ENCODE peak calls at places on chromosomes 3 and 15, in eight cellular contexts. I, B, J, V, C, L, K and U are unnamed samples.

GRCh38 chr3:62622553-62623174 is 249.3 kb upstream of the FEZF2 start:
- DNase-seq in I (peak; percentile 38), B (peak; percentile 70), J (peak; percentile 25), V (peak; percentile 49), C (no peak), L (no peak), K (peak; percentile 61), U (no peak)

GRCh38 chr15:98674336-98674735 is 26.0 kb downstream of the IGF1R start:
- DNase-seq in I (peak; percentile 58), B (no peak), J (no peak), V (no peak), C (no peak), L (no peak), K (no peak), U (no peak)

GRCh38 chr3:131794766-131795381 is 239.9 kb downstream of the CPNE4 start:
- DNase-seq in I (peak; percentile 54), B (peak; percentile 59), J (peak; percentile 15), V (peak; percentile 42), C (peak; percentile 12), L (peak; percentile 7), K (peak; percentile 52), U (no peak)

GRCh38 chr15:70605606-70606410 is 157.6 kb downstream of the UACA start:
- DNase-seq in I (peak; percentile 72), B (peak; percentile 42), J (peak; percentile 75), V (peak; percentile 19), C (no peak), L (peak; percentile 18), K (peak; percentile 84), U (peak; percentile 77)

GRCh38 chr3:165464736-165465135 is 268.6 kb upstream of the SLITRK3 start:
- DNase-seq in I (peak; percentile 76), B (no peak), J (no peak), V (no peak), C (no peak), L (no peak), K (peak; percentile 88), U (no peak)

GRCh38 chr3:79148786-79149185 is 619.0 kb downstream of the ROBO1 start:
- DNase-seq in I (peak; percentile 5), B (no peak), J (no peak), V (no peak), C (no peak), L (no peak), K (peak; percentile 2), U (no peak)

GRCh38 chr3:18046531-18046930 is 304.1 kb upstream of the TBC1D5 start:
- DNase-seq in I (no peak), B (no peak), J (no peak), V (no peak), C (no peak), L (no peak), K (no peak), U (no peak)

GRCh38 chr3:39038165-39038564 is 13.6 kb downstream of the SCN11A start:
- DNase-seq in I (peak; percentile 68), B (no peak), J (peak; percentile 54), V (no peak), C (no peak), L (no peak), K (peak; percentile 60), U (no peak)

GRCh38 chr15:55990986-55991385 is 2.4 kb downstream of the NEDD4 start:
- DNase-seq in I (no peak), B (no peak), J (no peak), V (no peak), C (no peak), L (no peak), K (no peak), U (no peak)

GRCh38 chr3:9912294-9912935 is 4.5 kb upstream of the IL17RC start:
- DNase-seq in I (peak; percentile 82), B (no peak), J (peak; percentile 56), V (no peak), C (peak; percentile 48), L (no peak), K (peak; percentile 82), U (no peak)

GRCh38 chr15:29103825-29104565 is 165.6 kb downstream of the NSMCE3 start:
- DNase-seq in I (peak; percentile 79), B (peak; percentile 87), J (peak; percentile 79), V (no peak), C (peak; percentile 31), L (peak; percentile 69), K (peak; percentile 68), U (peak; percentile 65)

GRCh38 chr3:77147836-77148578 is 108.1 kb downstream of the ROBO2 start:
- DNase-seq in I (peak; percentile 38), B (no peak), J (peak; percentile 39), V (no peak), C (no peak), L (no peak), K (no peak), U (no peak)

GRCh38 chr3:49132437-49133225 is at the start of gene LAMB2:
- DNase-seq in I (peak; percentile 67), B (peak; percentile 87), J (peak; percentile 70), V (peak; percentile 29), C (no peak), L (peak; percentile 34), K (peak; percentile 74), U (peak; percentile 53)

GRCh38 chr3:136070334-136070733 is 104.8 kb downstream of the PPP2R3A start:
- DNase-seq in I (peak; percentile 65), B (no peak), J (peak; percentile 79), V (no peak), C (no peak), L (no peak), K (peak; percentile 92), U (no peak)

GRCh38 chr3:129625071-129625874 is 18.8 kb upstream of the PLXND1 start:
- DNase-seq in I (no peak), B (no peak), J (peak; percentile 78), V (no peak), C (no peak), L (no peak), K (no peak), U (no peak)

GRCh38 chr15:101620645-101621044 is 31.5 kb downstream of the TM2D3 start:
- DNase-seq in I (no peak), B (peak; percentile 40), J (no peak), V (no peak), C (no peak), L (no peak), K (no peak), U (no peak)

GRCh38 chr3:50479523-50479922 is 23.9 kb downstream of the CACNA2D2 start:
- DNase-seq in I (no peak), B (no peak), J (no peak), V (no peak), C (no peak), L (no peak), K (no peak), U (no peak)

GRCh38 chr3:13235897-13236296 is 162.7 kb upstream of the IQSEC1 start:
- DNase-seq in I (no peak), B (no peak), J (peak; percentile 57), V (no peak), C (no peak), L (no peak), K (no peak), U (no peak)

GRCh38 chr3:124773351-124774304 is 43.4 kb downstream of the UMPS start:
- DNase-seq in I (no peak), B (no peak), J (no peak), V (no peak), C (no peak), L (no peak), K (no peak), U (no peak)

GRCh38 chr3:43909149-43909548 is 218.4 kb downstream of the ABHD5 start:
- DNase-seq in I (no peak), B (no peak), J (no peak), V (no peak), C (no peak), L (no peak), K (peak; percentile 1), U (no peak)

GRCh38 chr3:71389911-71390573 is 193.5 kb downstream of the FOXP1 start:
- DNase-seq in I (peak; percentile 64), B (peak; percentile 26), J (peak; percentile 69), V (no peak), C (no peak), L (no peak), K (peak; percentile 65), U (no peak)

GRCh38 chr15:92753591-92753990 is 98.0 kb upstream of the FAM174B start:
- DNase-seq in I (no peak), B (no peak), J (no peak), V (no peak), C (no peak), L (no peak), K (no peak), U (no peak)

GRCh38 chr15:101439285-101439919 is 50.1 kb downstream of the PCSK6 start:
- DNase-seq in I (peak; percentile 15), B (no peak), J (peak; percentile 16), V (no peak), C (no peak), L (no peak), K (no peak), U (no peak)

GRCh38 chr15:84878504-84878903 is 6.0 kb upstream of the SLC28A1 start:
- DNase-seq in I (peak; percentile 28), B (peak; percentile 66), J (peak; percentile 43), V (peak; percentile 19), C (peak; percentile 28), L (peak; percentile 18), K (peak; percentile 44), U (peak; percentile 31)